ENCODE peak calls at places on chromosomes 2 and 18, in eight cellular contexts. One of them, this sample, is unnamed.
A peak's percentile ranks its signal among the peaks of the same experiment; 100 is the strongest.

GRCh38 chr2:96664366-96664765 is 21.8 kb downstream of the FER1L5 start:
- DNase-seq in stimulated activated CD8-positive, alpha-beta memory T cell treated with anti-CD3 and anti-CD28 coated beads, Interleukin-7, amount 100 ng/mL, for 1 hour: no peak
- DNase-seq in GOT3: no peak
- DNase-seq in M059J: no peak
- DNase-seq in tibial artery: no peak
- DNase-seq in ovary: no peak
- DNase-seq in GM19239: no peak
- DNase-seq in activated CD4-positive, CD25-positive, alpha-beta regulatory T cell: no peak
- DNase-seq in this sample: no peak

GRCh38 chr2:66489433-66489832 is 54.5 kb downstream of the MEIS1 start:
- DNase-seq in stimulated activated CD8-positive, alpha-beta memory T cell treated with anti-CD3 and anti-CD28 coated beads, Interleukin-7, amount 100 ng/mL, for 1 hour: no peak
- DNase-seq in GOT3: no peak
- DNase-seq in M059J: no peak
- DNase-seq in tibial artery: no peak
- DNase-seq in ovary: no peak
- DNase-seq in GM19239: no peak
- DNase-seq in activated CD4-positive, CD25-positive, alpha-beta regulatory T cell: no peak
- DNase-seq in this sample: no peak

GRCh38 chr2:203018181-203018580 is 3.5 kb downstream of the NBEAL1 start:
- DNase-seq in stimulated activated CD8-positive, alpha-beta memory T cell treated with anti-CD3 and anti-CD28 coated beads, Interleukin-7, amount 100 ng/mL, for 1 hour: no peak
- DNase-seq in GOT3: no peak
- DNase-seq in M059J: peak; percentile 3
- DNase-seq in tibial artery: no peak
- DNase-seq in ovary: no peak
- DNase-seq in GM19239: no peak
- DNase-seq in activated CD4-positive, CD25-positive, alpha-beta regulatory T cell: no peak
- DNase-seq in this sample: no peak

GRCh38 chr2:11071207-11071606 is 84.1 kb upstream of the SLC66A3 start:
- DNase-seq in stimulated activated CD8-positive, alpha-beta memory T cell treated with anti-CD3 and anti-CD28 coated beads, Interleukin-7, amount 100 ng/mL, for 1 hour: no peak
- DNase-seq in GOT3: no peak
- DNase-seq in M059J: no peak
- DNase-seq in tibial artery: no peak
- DNase-seq in ovary: no peak
- DNase-seq in GM19239: no peak
- DNase-seq in activated CD4-positive, CD25-positive, alpha-beta regulatory T cell: no peak
- DNase-seq in this sample: no peak

GRCh38 chr18:670456-670996 is 13.1 kb downstream of the TYMS start:
- DNase-seq in stimulated activated CD8-positive, alpha-beta memory T cell treated with anti-CD3 and anti-CD28 coated beads, Interleukin-7, amount 100 ng/mL, for 1 hour: no peak
- DNase-seq in GOT3: no peak
- DNase-seq in M059J: no peak
- DNase-seq in tibial artery: no peak
- DNase-seq in ovary: no peak
- DNase-seq in GM19239: no peak
- DNase-seq in activated CD4-positive, CD25-positive, alpha-beta regulatory T cell: no peak
- DNase-seq in this sample: no peak

GRCh38 chr2:176454893-176455810 is 185.9 kb downstream of the MTX2 start:
- DNase-seq in stimulated activated CD8-positive, alpha-beta memory T cell treated with anti-CD3 and anti-CD28 coated beads, Interleukin-7, amount 100 ng/mL, for 1 hour: peak; percentile 79
- DNase-seq in GOT3: peak; percentile 11
- DNase-seq in M059J: peak; percentile 56
- DNase-seq in tibial artery: peak; percentile 83
- DNase-seq in ovary: peak; percentile 92
- DNase-seq in GM19239: peak; percentile 38
- DNase-seq in activated CD4-positive, CD25-positive, alpha-beta regulatory T cell: peak; percentile 54
- DNase-seq in this sample: peak; percentile 58

GRCh38 chr18:34977787-34978532 is 63.3 kb upstream of the MAPRE2 start:
- DNase-seq in stimulated activated CD8-positive, alpha-beta memory T cell treated with anti-CD3 and anti-CD28 coated beads, Interleukin-7, amount 100 ng/mL, for 1 hour: no peak
- DNase-seq in GOT3: no peak
- DNase-seq in M059J: peak; percentile 39
- DNase-seq in tibial artery: peak; percentile 42
- DNase-seq in ovary: peak; percentile 42
- DNase-seq in GM19239: no peak
- DNase-seq in activated CD4-positive, CD25-positive, alpha-beta regulatory T cell: no peak
- DNase-seq in this sample: peak; percentile 10

GRCh38 chr2:66929632-66930385 is 467.3 kb upstream of the ETAA1 start:
- DNase-seq in stimulated activated CD8-positive, alpha-beta memory T cell treated with anti-CD3 and anti-CD28 coated beads, Interleukin-7, amount 100 ng/mL, for 1 hour: no peak
- DNase-seq in GOT3: no peak
- DNase-seq in M059J: peak; percentile 80
- DNase-seq in tibial artery: no peak
- DNase-seq in ovary: peak; percentile 93
- DNase-seq in GM19239: no peak
- DNase-seq in activated CD4-positive, CD25-positive, alpha-beta regulatory T cell: no peak
- DNase-seq in this sample: no peak

GRCh38 chr2:74001121-74001520 is 16.4 kb downstream of the TET3 start:
- DNase-seq in stimulated activated CD8-positive, alpha-beta memory T cell treated with anti-CD3 and anti-CD28 coated beads, Interleukin-7, amount 100 ng/mL, for 1 hour: no peak
- DNase-seq in GOT3: no peak
- DNase-seq in M059J: peak; percentile 33
- DNase-seq in tibial artery: no peak
- DNase-seq in ovary: no peak
- DNase-seq in GM19239: no peak
- DNase-seq in activated CD4-positive, CD25-positive, alpha-beta regulatory T cell: no peak
- DNase-seq in this sample: no peak

GRCh38 chr2:3627500-3628100 is 30.4 kb upstream of the ALLC start:
- DNase-seq in stimulated activated CD8-positive, alpha-beta memory T cell treated with anti-CD3 and anti-CD28 coated beads, Interleukin-7, amount 100 ng/mL, for 1 hour: no peak
- DNase-seq in GOT3: no peak
- DNase-seq in M059J: no peak
- DNase-seq in tibial artery: peak; percentile 15
- DNase-seq in ovary: peak; percentile 38
- DNase-seq in GM19239: no peak
- DNase-seq in activated CD4-positive, CD25-positive, alpha-beta regulatory T cell: no peak
- DNase-seq in this sample: no peak

GRCh38 chr18:8478166-8478967 is 130.9 kb upstream of the RAB12 start:
- DNase-seq in stimulated activated CD8-positive, alpha-beta memory T cell treated with anti-CD3 and anti-CD28 coated beads, Interleukin-7, amount 100 ng/mL, for 1 hour: peak; percentile 14
- DNase-seq in GOT3: no peak
- DNase-seq in M059J: peak; percentile 37
- DNase-seq in tibial artery: no peak
- DNase-seq in ovary: peak; percentile 68
- DNase-seq in GM19239: peak; percentile 70
- DNase-seq in activated CD4-positive, CD25-positive, alpha-beta regulatory T cell: peak; percentile 12
- DNase-seq in this sample: peak; percentile 12

GRCh38 chr2:150672311-150672710 is 184.8 kb upstream of the RND3 start:
- DNase-seq in stimulated activated CD8-positive, alpha-beta memory T cell treated with anti-CD3 and anti-CD28 coated beads, Interleukin-7, amount 100 ng/mL, for 1 hour: no peak
- DNase-seq in GOT3: no peak
- DNase-seq in M059J: no peak
- DNase-seq in tibial artery: no peak
- DNase-seq in ovary: no peak
- DNase-seq in GM19239: no peak
- DNase-seq in activated CD4-positive, CD25-positive, alpha-beta regulatory T cell: no peak
- DNase-seq in this sample: no peak

GRCh38 chr2:232132179-232132578 is 170.7 kb downstream of the DIS3L2 start:
- DNase-seq in stimulated activated CD8-positive, alpha-beta memory T cell treated with anti-CD3 and anti-CD28 coated beads, Interleukin-7, amount 100 ng/mL, for 1 hour: no peak
- DNase-seq in GOT3: no peak
- DNase-seq in M059J: no peak
- DNase-seq in tibial artery: no peak
- DNase-seq in ovary: no peak
- DNase-seq in GM19239: no peak
- DNase-seq in activated CD4-positive, CD25-positive, alpha-beta regulatory T cell: no peak
- DNase-seq in this sample: no peak

GRCh38 chr18:51236225-51236624 is 38.7 kb upstream of the MEX3C start:
- DNase-seq in stimulated activated CD8-positive, alpha-beta memory T cell treated with anti-CD3 and anti-CD28 coated beads, Interleukin-7, amount 100 ng/mL, for 1 hour: no peak
- DNase-seq in GOT3: no peak
- DNase-seq in M059J: peak; percentile 85
- DNase-seq in tibial artery: no peak
- DNase-seq in ovary: no peak
- DNase-seq in GM19239: no peak
- DNase-seq in activated CD4-positive, CD25-positive, alpha-beta regulatory T cell: no peak
- DNase-seq in this sample: no peak

GRCh38 chr18:13725566-13726227 is 661 bp downstream of the FAM210A start:
- DNase-seq in stimulated activated CD8-positive, alpha-beta memory T cell treated with anti-CD3 and anti-CD28 coated beads, Interleukin-7, amount 100 ng/mL, for 1 hour: no peak
- DNase-seq in GOT3: no peak
- DNase-seq in M059J: peak; percentile 27
- DNase-seq in tibial artery: peak; percentile 20
- DNase-seq in ovary: no peak
- DNase-seq in GM19239: no peak
- DNase-seq in activated CD4-positive, CD25-positive, alpha-beta regulatory T cell: peak; percentile 16
- DNase-seq in this sample: no peak